ENCODE peak calls at places on chromosomes 1 and 21, in five cellular contexts. K is lower lobe of right lung, P is small intestine, T is right atrium auricular region, E is PC-9. U is an unnamed sample.

GRCh38 chr1:30550365-30551220 is 172.8 kb downstream of the MATN1 start:
- DNase-seq in K (no peak), P (no peak), T (no peak), E (no peak), U (no peak)

GRCh38 chr1:27292111-27292510 is 29.9 kb upstream of the TMEM222 start:
- DNase-seq in K (peak), P (peak), T (peak), E (no peak), U (no peak)

GRCh38 chr1:230815277-230815676 is 53.0 kb downstream of the C1orf198 start:
- DNase-seq in K (no peak), P (no peak), T (no peak), E (no peak), U (no peak)

GRCh38 chr1:43449708-43450069 is 4.0 kb downstream of the HYI start:
- DNase-seq in K (no peak), P (no peak), T (no peak), E (no peak), U (no peak)

GRCh38 chr1:216114180-216114579 is 309.1 kb downstream of the USH2A start:
- DNase-seq in K (no peak), P (no peak), T (no peak), E (no peak), U (no peak)

GRCh38 chr1:84892657-84893618 is at the start of gene LPAR3:
- DNase-seq in K (peak), P (no peak), T (no peak), E (no peak), U (no peak)

GRCh38 chr1:67534627-67535065 is 104.4 kb upstream of the SERBP1 start:
- DNase-seq in K (peak), P (no peak), T (no peak), E (no peak), U (no peak)

GRCh38 chr1:163250382-163250974 is 47.8 kb upstream of the RGS5 start:
- DNase-seq in K (no peak), P (no peak), T (no peak), E (no peak), U (no peak)

GRCh38 chr1:59453297-59453970 is 156.5 kb downstream of the FGGY start:
- DNase-seq in K (no peak), P (no peak), T (no peak), E (no peak), U (no peak)

GRCh38 chr1:2055911-2056575 is 5.8 kb downstream of the PRKCZ start:
- DNase-seq in K (no peak), P (no peak), T (no peak), E (no peak), U (no peak)

GRCh38 chr1:221856188-221857093 is 114.6 kb upstream of the DUSP10 start:
- DNase-seq in K (no peak), P (no peak), T (no peak), E (no peak), U (no peak)

GRCh38 chr1:60596791-60597748 is 485.3 kb upstream of the NFIA start:
- DNase-seq in K (no peak), P (no peak), T (no peak), E (no peak), U (no peak)

GRCh38 chr1:64155285-64155684 is 48.1 kb upstream of the UBE2U start:
- DNase-seq in K (no peak), P (no peak), T (no peak), E (no peak), U (no peak)

GRCh38 chr1:47523812-47524170 is 85.9 kb downstream of the FOXD2 start:
- DNase-seq in K (no peak), P (no peak), T (no peak), E (no peak), U (no peak)

GRCh38 chr1:94616503-94616902 is 74.9 kb upstream of the F3 start:
- DNase-seq in K (no peak), P (no peak), T (no peak), E (peak), U (no peak)

GRCh38 chr1:107782192-107782845 is 182.7 kb downstream of the VAV3 start:
- DNase-seq in K (no peak), P (peak), T (no peak), E (peak), U (peak)

GRCh38 chr21:41564871-41565281 is 56.9 kb upstream of the TMPRSS2 start:
- DNase-seq in K (no peak), P (peak), T (no peak), E (peak), U (no peak)

GRCh38 chr1:234918216-234918841 is 210.3 kb downstream of the TOMM20 start:
- DNase-seq in K (no peak), P (no peak), T (no peak), E (no peak), U (no peak)

GRCh38 chr1:46401964-46402626 is 8.0 kb downstream of the FAAH start:
- DNase-seq in K (peak), P (peak), T (peak), E (peak), U (no peak)

GRCh38 chr1:169879034-169879835 is 14.5 kb downstream of the SCYL3 start:
- DNase-seq in K (no peak), P (no peak), T (no peak), E (no peak), U (no peak)

GRCh38 chr1:184860535-184860934 is 105.9 kb upstream of the EDEM3 start:
- DNase-seq in K (no peak), P (no peak), T (no peak), E (no peak), U (no peak)

GRCh38 chr1:66402194-66402593 is 131.8 kb upstream of the SGIP1 start:
- DNase-seq in K (peak), P (no peak), T (peak), E (no peak), U (peak)

GRCh38 chr1:198937231-198938031 is 298.6 kb downstream of the PTPRC start:
- DNase-seq in K (no peak), P (peak), T (peak), E (peak), U (peak)

GRCh38 chr1:160416369-160416768 is 16.0 kb downstream of the VANGL2 start:
- DNase-seq in K (no peak), P (peak), T (no peak), E (peak), U (no peak)

GRCh38 chr1:193358419-193358818 is 172.0 kb upstream of the B3GALT2 start:
- DNase-seq in K (no peak), P (no peak), T (no peak), E (no peak), U (no peak)

GRCh38 chr1:1603671-1604373 is 3.9 kb upstream of the FNDC10 start:
- DNase-seq in K (no peak), P (no peak), T (no peak), E (no peak), U (no peak)

GRCh38 chr1:186142916-186143315 is 232.1 kb downstream of the TPR start:
- DNase-seq in K (no peak), P (no peak), T (no peak), E (no peak), U (no peak)

GRCh38 chr1:209455133-209455532 is 128.4 kb upstream of the CAMK1G start:
- DNase-seq in K (no peak), P (no peak), T (no peak), E (no peak), U (no peak)

GRCh38 chr21:32083175-32083574 is 195.7 kb downstream of the MIS18A start:
- DNase-seq in K (no peak), P (no peak), T (no peak), E (no peak), U (no peak)

GRCh38 chr1:51373898-51374297 is 43.5 kb upstream of the TTC39A start:
- DNase-seq in K (no peak), P (no peak), T (no peak), E (no peak), U (no peak)

GRCh38 chr1:108639899-108640560 is 20.9 kb downstream of the HENMT1 start:
- DNase-seq in K (no peak), P (no peak), T (no peak), E (no peak), U (no peak)

GRCh38 chr1:72357411-72357810 is 75.1 kb upstream of the NEGR1 start:
- DNase-seq in K (no peak), P (no peak), T (no peak), E (no peak), U (no peak)

GRCh38 chr1:175320804-175321203 is 128.2 kb upstream of the KIAA0040 start:
- DNase-seq in K (no peak), P (no peak), T (no peak), E (no peak), U (no peak)

GRCh38 chr1:202781180-202781579 is 27.0 kb downstream of the KDM5B start:
- DNase-seq in K (no peak), P (no peak), T (no peak), E (no peak), U (no peak)

GRCh38 chr1:38050397-38051141 is 4.0 kb upstream of the POU3F1 start:
- DNase-seq in K (no peak), P (no peak), T (no peak), E (no peak), U (no peak)

GRCh38 chr1:156766288-156767100 is 841 bp upstream of the PRCC start:
- DNase-seq in K (peak), P (no peak), T (no peak), E (no peak), U (no peak)

GRCh38 chr21:38777015-38777414 is 28.7 kb upstream of the ETS2 start:
- DNase-seq in K (no peak), P (no peak), T (no peak), E (no peak), U (no peak)

GRCh38 chr1:117066367-117066766 is 6.2 kb downstream of the TTF2 start:
- DNase-seq in K (no peak), P (no peak), T (no peak), E (no peak), U (no peak)

GRCh38 chr1:117070124-117070523 is 10.0 kb downstream of the TTF2 start:
- DNase-seq in K (no peak), P (no peak), T (no peak), E (no peak), U (no peak)

GRCh38 chr1:117068580-117068979 is 8.5 kb downstream of the TTF2 start:
- DNase-seq in K (no peak), P (no peak), T (no peak), E (no peak), U (no peak)

GRCh38 chr1:117067528-117068370 is 7.6 kb downstream of the TTF2 start:
- DNase-seq in K (no peak), P (peak), T (peak), E (peak), U (no peak)

GRCh38 chr1:117069220-117069844 is 9.2 kb downstream of the TTF2 start:
- DNase-seq in K (no peak), P (no peak), T (no peak), E (no peak), U (no peak)
- H3K4me3 ChIP-seq in K (no peak), P (no peak), T (no peak), E (no peak), U (no peak)

GRCh38 chr1:150574260-150575071 is 4.9 kb downstream of the MCL1 start:
- DNase-seq in K (no peak), P (no peak), T (no peak), E (no peak), U (no peak)

GRCh38 chr1:150575518-150576366 is 3.7 kb downstream of the MCL1 start:
- DNase-seq in K (no peak), P (peak), T (no peak), E (no peak), U (no peak)

GRCh38 chr1:150575072-150575489 is 4.3 kb downstream of the MCL1 start:
- DNase-seq in K (no peak), P (peak), T (no peak), E (no peak), U (no peak)

GRCh38 chr1:150576367-150576711 is 3.1 kb downstream of the MCL1 start:
- DNase-seq in K (no peak), P (peak), T (no peak), E (no peak), U (no peak)

GRCh38 chr1:150572918-150573647 is 6.3 kb downstream of the MCL1 start:
- DNase-seq in K (no peak), P (no peak), T (no peak), E (no peak), U (no peak)
- H3K4me3 ChIP-seq in K (peak), P (no peak), T (peak), E (peak), U (peak)

GRCh38 chr1:214549604-214550338 is 1.6 kb downstream of the PTPN14 start:
- DNase-seq in K (no peak), P (no peak), T (no peak), E (no peak), U (no peak)
- H3K4me3 ChIP-seq in K (peak), P (no peak), T (peak), E (peak), U (no peak)

GRCh38 chr21:35868005-35868868 is 192.1 kb downstream of the SETD4 start:
- DNase-seq in K (no peak), P (peak), T (no peak), E (no peak), U (no peak)

GRCh38 chr21:35868869-35869223 is 191.5 kb downstream of the SETD4 start:
- DNase-seq in K (no peak), P (no peak), T (no peak), E (no peak), U (no peak)

GRCh38 chr21:35873441-35873840 is 186.9 kb downstream of the SETD4 start:
- DNase-seq in K (no peak), P (no peak), T (no peak), E (no peak), U (no peak)
- H3K4me3 ChIP-seq in K (no peak), P (no peak), T (no peak), E (no peak), U (no peak)

U was measured in GM06990.